ENCODE peak calls at places on chromosomes 11 and 22, in six cellular contexts. W is H1, U is neuronal stem cell, O is IMR-90, L is mesenchymal stem cell, A is trophoblast cell. D is an unnamed sample.

GRCh38 chr11:47565340-47566165 is at the start of gene PTPMT1:
- DNase-seq in L (peak), U (no peak), A (peak), W (peak), O (peak), D (peak)

GRCh38 chr11:5092821-5093585 is 23.6 kb downstream of the OR52E1 start:
- DNase-seq in A (no peak), O (no peak), U (no peak), L (no peak), W (no peak), D (no peak)

GRCh38 chr11:35014352-35014751 is 97.9 kb downstream of the PDHX start:
- DNase-seq in A (peak), O (peak), U (no peak), L (peak), W (no peak), D (no peak)

GRCh38 chr22:49532831-49533802 is 294.6 kb downstream of the BRD1 start:
- DNase-seq in W (no peak), O (no peak), A (no peak), L (no peak), U (no peak), D (no peak)

GRCh38 chr11:66951927-66952337 is 6.3 kb downstream of the PC start:
- DNase-seq in O (peak), W (no peak), A (no peak), U (no peak), L (peak), D (no peak)

GRCh38 chr11:95727630-95728029 is 62.0 kb downstream of the FAM76B start:
- DNase-seq in A (no peak), L (no peak), O (no peak), W (no peak), U (no peak), D (no peak)

GRCh38 chr11:6191733-6192132 is 7.3 kb upstream of the OR52W1 start:
- DNase-seq in W (no peak), L (no peak), O (no peak), A (peak), U (no peak), D (no peak)

GRCh38 chr22:42317691-42318547 is 47.5 kb upstream of the TCF20 start:
- DNase-seq in O (no peak), W (no peak), A (no peak), U (no peak), L (no peak), D (no peak)

GRCh38 chr11:108522318-108522717 is 24.1 kb upstream of the POGLUT3 start:
- DNase-seq in A (peak), U (no peak), O (no peak), W (no peak), L (no peak), D (no peak)

GRCh38 chr11:10044618-10045017 is 249.4 kb downstream of the SBF2 start:
- DNase-seq in O (no peak), W (no peak), U (no peak), L (no peak), A (no peak), D (peak)

GRCh38 chr11:70048279-70049024 is 29.7 kb upstream of the ANO1 start:
- DNase-seq in L (peak), A (peak), W (peak), U (peak), O (no peak), D (peak)

GRCh38 chr11:117930668-117931330 is 1.6 kb upstream of the TMPRSS13 start:
- DNase-seq in O (no peak), L (no peak), W (no peak), A (no peak), U (no peak), D (no peak)

GRCh38 chr11:19738124-19738523 is 25.5 kb downstream of the NAV2 start:
- DNase-seq in O (no peak), W (no peak), A (no peak), L (no peak), U (no peak), D (no peak)

GRCh38 chr11:117836077-117836960 is 11.8 kb upstream of the FXYD2 start:
- DNase-seq in W (no peak), L (no peak), U (no peak), O (no peak), A (peak), D (peak)

GRCh38 chr11:35548925-35549561 is 23.6 kb upstream of the PAMR1 start:
- DNase-seq in U (peak), O (peak), A (no peak), L (peak), W (no peak), D (no peak)

GRCh38 chr11:2312232-2313042 is 10.6 kb downstream of the TSPAN32 start:
- DNase-seq in A (no peak), U (no peak), L (peak), W (no peak), O (peak), D (no peak)
- H2AFZ ChIP-seq in A (no peak), U (no peak), L (no peak), W (no peak), O (peak), D (no peak)

GRCh38 chr11:74170694-74171629 is at the start of the genes C2CD3 and PPME1:
- DNase-seq in O (peak), W (peak), A (peak), L (peak), U (peak), D (peak)

GRCh38 chr11:74175923-74176322 is 4.8 kb downstream of the PPME1 start:
- DNase-seq in U (no peak), L (no peak), A (no peak), O (no peak), W (no peak), D (no peak)

GRCh38 chr11:74169736-74170458 is 905 bp downstream of the C2CD3 start:
- DNase-seq in U (no peak), A (no peak), W (no peak), L (peak), O (no peak), D (no peak)

GRCh38 chr11:74168838-74169237 is 2.0 kb downstream of the C2CD3 start:
- DNase-seq in A (no peak), U (no peak), O (no peak), W (no peak), L (no peak), D (no peak)

DNA sequence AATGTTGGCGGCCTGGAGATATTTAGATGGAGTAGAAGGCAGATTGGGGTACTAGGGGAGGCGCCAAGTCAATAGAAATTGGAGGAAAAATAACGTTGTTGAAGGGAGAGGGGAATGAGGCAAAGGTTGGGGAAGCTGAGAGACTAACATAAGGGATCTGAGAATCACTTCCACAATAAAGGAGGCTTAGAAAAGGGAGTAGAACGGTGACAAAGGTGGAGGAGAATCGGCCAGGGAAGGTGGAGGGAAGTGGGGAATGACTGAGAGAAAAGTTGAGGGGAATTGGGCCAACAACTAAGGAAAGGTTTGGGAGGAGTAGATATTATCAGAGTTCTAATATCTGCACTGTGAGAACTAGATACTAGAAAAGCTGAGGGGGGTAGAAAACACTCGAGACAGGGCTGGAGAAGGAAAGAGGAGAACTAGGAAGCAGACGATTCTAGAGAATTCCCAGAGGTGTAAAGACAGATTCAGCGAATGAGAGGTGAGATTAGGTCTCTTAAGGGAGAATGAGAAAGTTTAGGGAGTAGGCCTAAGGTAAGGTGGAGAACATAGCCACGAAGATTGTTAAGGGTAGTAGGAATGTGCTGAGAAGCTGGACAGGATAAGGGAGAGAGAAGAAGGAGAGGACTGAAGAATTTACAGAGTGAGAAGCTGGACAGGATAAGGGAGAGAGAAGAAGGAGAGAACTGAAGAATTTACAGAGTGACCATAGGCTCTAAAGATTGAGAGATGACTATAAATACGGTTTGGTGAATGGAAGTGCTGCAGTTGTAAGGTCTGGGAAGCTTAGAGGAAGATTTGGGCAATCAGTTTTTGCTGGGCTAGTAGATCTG is 759 bp downstream of the PPME1 start:
- DNase-seq in W (no peak), O (no peak), U (no peak), L (peak), A (peak), D (no peak)
- H3K23ac ChIP-seq in W (no peak), O (peak), U (no peak), L (no peak), A (no peak), D (peak)

DNA sequence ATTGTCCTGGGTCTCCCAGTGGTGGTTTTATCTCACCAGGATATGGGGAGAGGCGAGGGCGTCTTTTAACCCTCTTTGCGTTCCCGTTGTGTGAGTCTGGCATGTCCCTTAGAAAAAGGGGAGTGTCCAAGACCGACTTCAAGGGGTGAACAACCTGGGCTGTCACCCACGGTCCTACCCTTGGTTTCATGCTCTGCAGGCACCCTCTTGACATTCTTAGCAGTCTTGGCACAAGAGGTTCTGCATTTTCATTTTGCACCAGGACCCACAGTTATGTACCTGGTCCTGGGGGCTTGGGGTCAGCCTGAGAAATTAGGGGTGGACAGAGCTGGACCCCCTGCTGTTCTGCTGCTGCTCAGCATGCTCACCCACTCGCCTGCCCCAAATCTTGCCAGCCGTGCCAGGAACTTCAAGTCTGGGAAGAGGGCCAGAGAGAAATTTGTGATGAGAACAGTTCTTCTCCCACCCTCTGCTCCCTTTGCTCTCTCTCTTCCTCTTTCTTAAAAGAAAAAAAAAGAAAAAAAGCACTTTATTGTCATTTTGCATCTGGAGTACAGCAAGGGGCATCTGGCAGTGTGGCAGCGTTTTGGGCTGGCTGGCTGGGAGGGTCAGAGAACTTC is 471.2 kb downstream of the MIAT start:
- DNase-seq in U (no peak), L (no peak), O (no peak), A (no peak), W (no peak), D (no peak)
- H2AFZ ChIP-seq in U (no peak), L (no peak), O (no peak), A (no peak), W (no peak), D (no peak)

GRCh38 chr22:21650823-21651520 is 8.9 kb downstream of the SDF2L1 start:
- DNase-seq in A (no peak), U (no peak), W (no peak), O (no peak), L (no peak), D (no peak)

GRCh38 chr22:21652010-21652546 is 10.0 kb downstream of the SDF2L1 start:
- DNase-seq in O (peak), A (peak), L (peak), W (peak), U (peak), D (peak)

GRCh38 chr22:21650280-21650679 is 8.2 kb downstream of the SDF2L1 start:
- DNase-seq in U (no peak), O (no peak), W (no peak), L (no peak), A (no peak), D (no peak)

GRCh38 chr22:21651521-21652009 is 9.5 kb downstream of the SDF2L1 start:
- DNase-seq in A (no peak), W (no peak), L (peak), U (peak), O (no peak), D (peak)

GRCh38 chr22:21652547-21653545 is 10.7 kb downstream of the SDF2L1 start:
- DNase-seq in W (peak), U (peak), A (no peak), O (no peak), L (no peak), D (no peak)
- H3K23ac ChIP-seq in W (no peak), U (peak), A (no peak), O (peak), L (no peak), D (no peak)

DNA sequence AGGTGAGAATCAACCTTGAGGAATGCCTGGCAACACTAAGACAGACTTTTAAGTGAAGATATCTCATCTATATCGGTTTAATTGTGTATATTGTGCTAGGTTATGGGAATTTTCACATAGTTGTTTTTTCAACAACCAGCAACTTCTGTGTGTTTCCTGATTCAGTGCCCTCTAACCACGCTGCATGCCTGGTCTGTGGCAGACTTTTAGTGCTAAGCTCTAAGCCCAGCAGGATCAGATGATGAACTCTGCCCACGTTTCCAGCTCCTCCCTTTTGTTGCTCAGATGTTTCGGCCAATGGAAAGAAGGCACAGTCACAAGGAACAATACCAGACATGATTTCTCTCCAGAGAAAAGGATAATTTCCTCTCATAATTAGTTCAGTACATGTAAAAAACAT is 1.4 kb upstream of the VWA5A start:
- DNase-seq in W (no peak), L (peak), O (peak), A (peak), U (no peak), D (no peak)
- H2AFZ ChIP-seq in W (peak), L (no peak), O (no peak), A (no peak), U (peak), D (no peak)

GRCh38 chr11:68480855-68481510 is 20.4 kb downstream of the PPP6R3 start:
- DNase-seq in O (no peak), L (no peak), A (no peak), U (no peak), W (no peak), D (no peak)
- H3K23ac ChIP-seq in O (peak), L (peak), A (no peak), U (no peak), W (no peak), D (no peak)

GRCh38 chr11:86244063-86244521 is 461 bp upstream of the EED start:
- DNase-seq in W (no peak), A (peak), U (no peak), O (peak), L (no peak), D (peak)

GRCh38 chr11:86243377-86243776 is 1.2 kb upstream of the EED start:
- DNase-seq in L (no peak), A (no peak), O (no peak), W (no peak), U (no peak), D (no peak)

GRCh38 chr11:86244522-86245368 is at the start of gene EED:
- DNase-seq in O (peak), L (peak), W (peak), U (peak), A (peak), D (peak)

GRCh38 chr11:86240164-86240563 is 4.4 kb upstream of the EED start:
- DNase-seq in A (no peak), W (no peak), U (no peak), L (no peak), O (no peak), D (no peak)

DNA sequence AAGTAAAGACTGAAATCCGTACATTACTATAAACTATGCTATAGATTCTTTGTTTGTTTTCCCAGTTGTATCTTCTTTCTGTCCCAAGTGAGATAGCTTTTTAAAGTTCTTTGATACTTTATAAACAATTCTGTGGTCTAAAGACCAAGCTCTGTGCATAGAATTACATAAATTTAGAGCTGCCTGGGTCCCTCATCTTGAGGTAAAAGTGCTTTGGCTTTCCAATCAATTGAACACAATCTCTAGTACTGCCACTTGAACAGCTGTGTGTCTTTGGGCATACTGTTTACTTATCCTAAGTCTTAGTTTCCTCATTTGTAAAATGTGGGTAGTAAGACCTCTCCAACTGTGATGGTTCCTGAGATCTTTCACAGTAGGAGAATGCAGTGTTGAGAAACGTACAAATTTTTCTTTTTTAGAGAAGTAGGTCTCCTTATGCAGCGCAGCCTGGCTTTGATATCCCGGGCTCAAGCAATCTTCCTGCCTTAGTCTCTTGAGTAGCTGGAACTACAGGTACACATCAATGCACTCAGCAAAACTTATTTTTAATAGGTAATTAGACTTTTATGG is 2.5 kb upstream of the EED start:
- DNase-seq in W (no peak), A (no peak), U (no peak), O (no peak), L (no peak), D (no peak)
- H2AFZ ChIP-seq in W (no peak), A (no peak), U (no peak), O (no peak), L (no peak), D (no peak)

GRCh38 chr22:23222033-23222840 is 41.9 kb downstream of the BCR start:
- DNase-seq in W (no peak), L (no peak), A (no peak), U (no peak), O (no peak), D (no peak)
- H3K23ac ChIP-seq in W (no peak), L (no peak), A (no peak), U (no peak), O (no peak), D (no peak)

GRCh38 chr11:57325735-57326048 is 940 bp upstream of the TNKS1BP1 start:
- DNase-seq in O (no peak), W (no peak), U (no peak), A (peak), L (no peak), D (no peak)
- H2AFZ ChIP-seq in O (peak), W (no peak), U (peak), A (peak), L (no peak), D (no peak)

GRCh38 chr22:39216143-39216490 is 28.7 kb downstream of the PDGFB start:
- DNase-seq in O (no peak), L (no peak), A (peak), U (no peak), W (no peak), D (no peak)

GRCh38 chr22:39215070-39215396 is 29.7 kb downstream of the PDGFB start:
- DNase-seq in O (no peak), L (no peak), W (peak), A (no peak), U (no peak), D (no peak)

GRCh38 chr22:39215430-39216142 is 29.2 kb downstream of the PDGFB start:
- DNase-seq in A (peak), O (no peak), U (no peak), W (peak), L (no peak), D (peak)

GRCh38 chr22:39214006-39214382 is 30.8 kb downstream of the PDGFB start:
- DNase-seq in O (no peak), A (peak), L (no peak), W (no peak), U (no peak), D (no peak)

DNA sequence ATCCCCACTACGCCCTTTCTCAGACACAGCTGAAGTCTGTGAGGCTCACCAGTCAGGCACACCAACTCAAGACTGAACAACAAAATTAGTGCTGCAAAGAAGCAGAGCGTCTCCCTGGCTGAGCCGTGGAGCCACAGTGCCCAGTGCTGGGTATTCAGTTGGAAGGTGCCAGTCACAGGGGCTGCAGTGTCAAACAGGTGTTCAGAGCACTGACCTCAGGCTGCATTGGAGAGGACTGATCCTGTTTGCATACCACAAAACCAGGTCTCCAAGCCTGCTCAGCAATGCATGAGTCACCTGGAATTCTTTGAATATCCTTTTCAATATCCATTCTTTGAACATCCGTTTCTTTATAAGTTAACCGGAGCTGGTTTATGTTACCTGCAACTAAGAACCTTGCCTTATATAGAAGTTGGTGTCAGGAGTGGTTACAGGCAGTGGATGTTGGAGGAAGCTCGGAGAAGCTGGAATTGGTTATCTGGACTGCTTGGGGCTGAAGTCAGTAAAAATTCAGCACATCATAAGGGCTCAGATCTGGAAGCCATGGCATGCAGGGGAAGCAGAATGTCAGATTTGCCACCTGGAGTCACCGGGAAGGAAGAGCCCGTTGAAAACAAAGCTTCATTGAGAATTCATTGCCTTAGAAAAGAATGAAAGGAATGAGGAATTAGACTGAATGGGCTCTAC is 30.3 kb downstream of the PDGFB start:
- DNase-seq in L (peak), W (peak), A (peak), U (peak), O (peak), D (peak)
- H3K23ac ChIP-seq in L (no peak), W (no peak), A (no peak), U (no peak), O (no peak), D (no peak)